ENCODE peak calls at places on chromosomes 6 and 20, in ten cellular contexts. Y is heart right ventricle; S is BE2C; K is sigmoid colon; W is IMR-90; D is suprapubic skin; F is CD8-positive, alpha-beta T cell; T is dorsolateral prefrontal cortex; O is fibroblast of lung; C is breast epithelium. N is an unnamed sample. For H3K27me3, the result is how much of the 10 kb centered on the place peaks cover.

GRCh38 chr20:11080010-11080409 is 406.2 kb upstream of the JAG1 start:
- DNase-seq in K (no peak), C (no peak), D (no peak), Y (no peak), W (peak), O (no peak), F (no peak), S (no peak), T (no peak), N (no peak)

GRCh38 chr20:56773731-56774130 is 144.6 kb downstream of the TFAP2C start:
- DNase-seq in C (no peak), K (no peak), W (no peak), D (no peak), Y (no peak), O (no peak), T (no peak), S (no peak), F (no peak), N (no peak)

GRCh38 chr20:45779011-45779915 is 12.4 kb downstream of the WFDC3 start:
- DNase-seq in S (no peak), O (peak), C (peak), F (no peak), Y (peak), W (peak), T (peak), D (peak), K (peak), N (no peak)

GRCh38 chr20:53815509-53815908 is 221.9 kb upstream of the ZNF217 start:
- DNase-seq in S (no peak), D (no peak), F (no peak), O (no peak), T (no peak), Y (no peak), C (no peak), K (no peak), W (no peak), N (no peak)

GRCh38 chr20:18543216-18543615 is 24.0 kb upstream of the SMIM26 start:
- DNase-seq in S (no peak), D (no peak), Y (no peak), F (no peak), W (no peak), C (no peak), T (no peak), O (no peak), K (no peak), N (no peak)

GRCh38 chr6:106666290-106667021 is 37.1 kb downstream of the QRSL1 start:
- DNase-seq in F (no peak), K (no peak), Y (no peak), O (no peak), S (no peak), W (no peak), D (no peak), T (no peak), C (no peak), N (peak)

GRCh38 chr20:32686530-32687179 is 12.9 kb upstream of the C20orf203 start:
- DNase-seq in F (no peak), D (no peak), K (no peak), Y (no peak), O (no peak), T (no peak), C (no peak), S (no peak), W (no peak), N (no peak)

GRCh38 chr20:20096421-20096820 is 44.1 kb downstream of the CFAP61 start:
- DNase-seq in D (peak), C (no peak), F (no peak), K (no peak), T (no peak), S (no peak), W (no peak), O (no peak), Y (no peak), N (no peak)

GRCh38 chr6:100304575-100304974 is 160.1 kb downstream of the SIM1 start:
- DNase-seq in F (no peak), S (no peak), K (no peak), C (no peak), Y (no peak), O (no peak), D (no peak), T (no peak), W (no peak), N (no peak)

GRCh38 chr20:34579936-34580587 is 21.5 kb downstream of the MAP1LC3A start:
- DNase-seq in O (no peak), W (peak), D (no peak), C (no peak), F (no peak), S (no peak), T (no peak), Y (no peak), K (no peak), N (peak)

GRCh38 chr6:123777554-123777953 is 26.1 kb upstream of the NKAIN2 start:
- DNase-seq in S (no peak), W (peak), C (no peak), O (peak), D (no peak), F (no peak), T (no peak), Y (no peak), K (no peak), N (no peak)

GRCh38 chr6:63734923-63735322 is 99.3 kb downstream of the PHF3 start:
- DNase-seq in S (no peak), F (no peak), Y (no peak), O (no peak), W (no peak), D (no peak), K (no peak), C (no peak), T (no peak), N (no peak)

GRCh38 chr6:39824030-39824926 is 32.1 kb downstream of the DAAM2 start:
- DNase-seq in K (no peak), T (no peak), Y (no peak), F (no peak), D (no peak), C (no peak), S (no peak), W (no peak), O (no peak), N (no peak)

GRCh38 chr6:109296305-109296915 is 85.9 kb downstream of the CD164 start:
- DNase-seq in W (no peak), T (no peak), Y (no peak), S (no peak), O (no peak), F (no peak), D (no peak), C (no peak), K (no peak), N (no peak)

GRCh38 chr6:36852481-36853147 is 13.4 kb upstream of the CPNE5 start:
- DNase-seq in Y (no peak), T (no peak), K (no peak), W (peak), F (no peak), C (no peak), O (peak), D (peak), S (peak), N (no peak)

GRCh38 chr6:111204881-111205280 is 117.6 kb downstream of the SLC16A10 start:
- DNase-seq in K (no peak), D (no peak), S (no peak), Y (no peak), O (no peak), F (no peak), C (no peak), W (no peak), T (no peak), N (no peak)

GRCh38 chr6:118551063-118551672 is 3.1 kb downstream of the PLN start:
- DNase-seq in F (no peak), K (no peak), C (no peak), W (peak), O (peak), S (no peak), Y (no peak), T (no peak), D (no peak), N (peak)

GRCh38 chr6:34791164-34791841 is 580 bp upstream of the BLTP3A start:
- DNase-seq in T (peak), C (no peak), D (peak), K (peak), S (peak), O (peak), Y (peak), F (peak), W (peak), N (no peak)

GRCh38 chr20:13990465-13990864 is at the start of gene SEL1L2:
- DNase-seq in S (peak), Y (no peak), O (no peak), D (no peak), C (no peak), F (no peak), T (no peak), W (no peak), K (no peak), N (no peak)

GRCh38 chr6:52392944-52393343 is 27.2 kb upstream of the EFHC1 start:
- DNase-seq in Y (no peak), T (no peak), C (no peak), D (no peak), W (peak), O (peak), F (no peak), S (no peak), K (no peak), N (no peak)

GRCh38 chr6:56595490-56596122 is 47.1 kb downstream of the DST start:
- DNase-seq in O (peak), S (peak), T (no peak), C (no peak), W (peak), D (no peak), K (no peak), Y (peak), F (peak), N (peak)

GRCh38 chr20:56953055-56953586 is 313.3 kb downstream of the BMP7 start:
- DNase-seq in S (no peak), K (no peak), C (no peak), D (no peak), T (no peak), O (no peak), Y (no peak), W (no peak), F (no peak), N (no peak)

GRCh38 chr6:34143884-34144580 is 1.9 kb downstream of the GRM4 start:
- DNase-seq in O (no peak), T (peak), C (no peak), K (no peak), W (no peak), Y (no peak), F (peak), S (peak), D (no peak), N (no peak)

GRCh38 chr20:18496042-18496441 is 983 bp downstream of the RBBP9 start:
- DNase-seq in K (no peak), C (no peak), O (no peak), Y (no peak), F (no peak), W (no peak), D (no peak), S (no peak), T (no peak), N (no peak)

GRCh38 chr20:47438464-47439381 is 63.0 kb upstream of the NCOA3 start:
- DNase-seq in W (no peak), C (no peak), K (no peak), T (no peak), D (no peak), Y (peak), S (peak), F (no peak), O (no peak), N (peak)

GRCh38 chr6:42523158-42523814 is 40.5 kb upstream of the UBR2 start:
- DNase-seq in Y (no peak), W (peak), C (no peak), S (no peak), F (no peak), K (no peak), O (no peak), D (no peak), T (no peak), N (no peak)

GRCh38 chr6:12363651-12364381 is 73.7 kb downstream of the EDN1 start:
- DNase-seq in T (no peak), D (no peak), C (no peak), O (no peak), W (no peak), K (no peak), Y (no peak), F (no peak), S (no peak), N (peak)

GRCh38 chr20:47352332-47353223 is 3.9 kb downstream of the ZMYND8 start:
- DNase-seq in T (peak), S (no peak), Y (peak), O (no peak), W (no peak), K (no peak), F (no peak), C (no peak), D (no peak), N (peak)

GRCh38 chr6:113588646-113589045 is 268.5 kb upstream of the MARCKS start:
- DNase-seq in C (no peak), Y (no peak), F (no peak), O (no peak), W (no peak), T (no peak), K (no peak), D (no peak), S (no peak), N (no peak)

GRCh38 chr6:91572855-91573254 is 986.0 kb upstream of the MAP3K7 start:
- DNase-seq in T (no peak), C (no peak), O (no peak), W (no peak), Y (no peak), K (no peak), F (no peak), S (no peak), D (no peak), N (no peak)

GRCh38 chr6:88848870-88849269 is 114.5 kb downstream of the RNGTT start:
- DNase-seq in Y (no peak), D (no peak), S (peak), O (no peak), F (no peak), C (no peak), T (no peak), W (no peak), K (no peak), N (no peak)

GRCh38 chr20:62320581-62321354 is 18.0 kb downstream of the ADRM1 start:
- DNase-seq in K (no peak), F (no peak), T (no peak), S (peak), O (no peak), D (no peak), Y (no peak), C (no peak), W (no peak), N (no peak)

GRCh38 chr6:42981866-42982265 is 2.5 kb upstream of the PPP2R5D start:
- DNase-seq in K (no peak), D (no peak), Y (no peak), C (no peak), F (no peak), S (no peak), T (no peak), O (no peak), W (no peak), N (no peak)

GRCh38 chr20:36802326-36803223 is 29.0 kb upstream of the DSN1 start:
- DNase-seq in C (no peak), Y (no peak), D (no peak), O (peak), W (peak), K (no peak), T (no peak), F (no peak), S (no peak), N (no peak)

GRCh38 chr6:16481680-16482079 is 243.3 kb downstream of the GMPR start:
- DNase-seq in W (no peak), S (no peak), Y (no peak), C (no peak), O (no peak), F (peak), D (no peak), T (no peak), K (no peak), N (peak)

GRCh38 chr6:2792330-2792729 is 27.1 kb downstream of the WRNIP1 start:
- DNase-seq in F (no peak), K (no peak), T (no peak), S (no peak), C (no peak), O (no peak), W (peak), Y (no peak), D (no peak), N (no peak)

GRCh38 chr6:79250107-79250514 is 15.6 kb upstream of the HMGN3 start:
- DNase-seq in K (no peak), O (no peak), S (no peak), W (no peak), D (no peak), Y (no peak), F (no peak), T (no peak), C (no peak), N (peak)
- TF ChIP-seq CTCF in K (no peak), O (no peak), S (peak), W (peak), D (no peak), Y (peak), F (no peak), T (peak), C (no peak), N (peak)

DNA sequence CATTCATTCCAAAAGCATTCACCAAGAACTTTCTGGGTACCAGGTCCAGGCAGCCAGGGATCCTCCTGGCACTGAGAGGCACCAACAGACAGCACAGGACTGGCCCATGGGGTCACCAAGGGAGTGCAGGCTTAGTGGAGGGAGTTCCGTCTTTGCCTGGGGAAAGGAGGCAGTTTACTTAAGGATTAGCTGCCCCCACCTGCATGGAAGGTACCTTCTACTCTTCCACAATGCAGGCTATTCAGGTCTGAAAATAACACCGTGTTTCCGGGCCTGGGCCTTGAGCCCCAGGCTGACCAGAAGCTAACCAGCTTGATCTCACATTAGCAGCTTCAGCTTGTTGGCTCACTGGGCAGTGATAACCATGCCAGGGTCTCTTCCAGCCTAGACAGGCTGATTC is 199.4 kb downstream of the FOXA2 start:
- DNase-seq in S (no peak), D (no peak), W (no peak), Y (no peak), F (no peak), O (no peak), K (no peak), C (no peak), T (no peak), N (no peak)
- H3K4me3 ChIP-seq in S (no peak), D (no peak), W (no peak), Y (no peak), F (no peak), O (no peak), K (no peak), C (no peak), T (no peak), N (no peak)

GRCh38 chr6:137490961-137491360 is 3.2 kb downstream of the OLIG3 start:
- DNase-seq in K (no peak), C (no peak), S (no peak), Y (no peak), W (no peak), O (no peak), F (no peak), D (no peak), T (no peak), N (no peak)

GRCh38 chr6:137488736-137489409 is 5.3 kb downstream of the OLIG3 start:
- DNase-seq in S (no peak), W (no peak), D (no peak), C (no peak), T (no peak), Y (no peak), K (peak), F (no peak), O (no peak), N (no peak)

GRCh38 chr6:137487947-137488735 is 6.1 kb downstream of the OLIG3 start:
- DNase-seq in F (peak), O (no peak), C (no peak), T (no peak), K (no peak), S (no peak), W (no peak), Y (no peak), D (no peak), N (peak)

GRCh38 chr6:137490506-137490905 is 3.7 kb downstream of the OLIG3 start:
- DNase-seq in W (no peak), S (no peak), T (no peak), O (no peak), D (no peak), F (no peak), Y (no peak), C (no peak), K (no peak), N (no peak)

GRCh38 chr6:137489410-137490371 is 4.5 kb downstream of the OLIG3 start:
- DNase-seq in W (no peak), S (no peak), F (no peak), T (no peak), D (no peak), C (no peak), K (no peak), O (peak), Y (no peak), N (no peak)
- H3K27me3 ChIP-seq in W (half or more), S (half or more), F (half or more), T (half or more), D (half or more), C (half or more), K (half or more), O (half or more), Y (half or more), N (under half)

DNA sequence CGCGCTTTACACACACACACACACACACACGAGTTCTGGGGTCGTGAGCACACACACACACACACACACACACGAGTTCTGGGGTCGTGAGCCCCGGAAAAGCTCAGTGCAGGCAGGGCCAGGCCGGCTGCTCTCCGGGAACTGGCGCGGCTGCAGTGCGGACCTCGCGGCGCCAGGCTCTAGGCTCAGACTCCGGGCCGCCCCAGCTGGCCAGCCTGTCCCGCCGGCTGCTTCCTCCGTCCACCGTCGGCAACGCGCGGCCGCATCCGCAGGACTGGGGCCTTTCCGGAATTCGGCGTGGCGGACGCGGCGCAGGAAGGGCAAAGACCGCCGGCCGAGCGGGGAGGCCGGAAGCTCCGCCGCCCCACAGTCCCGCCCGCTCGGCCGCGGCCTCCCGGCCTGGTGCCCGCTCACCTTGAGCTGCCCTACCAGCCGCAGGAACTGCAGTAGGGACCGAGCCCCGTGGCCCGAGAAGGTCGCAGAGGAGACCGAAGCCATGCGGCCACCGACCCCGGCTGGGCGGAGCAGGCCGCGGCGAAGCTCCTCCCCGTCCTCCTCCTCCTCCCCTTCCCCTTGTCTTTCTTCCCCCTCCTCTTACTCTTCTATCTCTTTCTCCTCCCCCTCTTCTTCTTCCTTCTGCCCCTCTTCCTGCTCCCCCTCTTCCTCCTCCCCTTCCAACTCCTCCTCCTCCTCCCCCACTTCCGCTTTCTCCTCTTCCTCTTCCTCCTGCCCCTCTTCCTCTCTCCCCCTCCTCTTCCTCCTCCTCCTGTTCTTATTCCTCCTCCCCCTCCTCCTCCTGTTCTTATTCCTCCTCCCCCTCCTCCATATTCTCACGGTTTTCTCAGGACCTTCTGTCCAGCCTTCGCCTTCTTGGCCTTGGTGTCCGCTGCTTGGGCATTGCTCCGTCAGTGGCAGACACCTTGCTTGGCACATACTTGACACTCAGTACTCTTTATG is at the start of gene HDDC2:
- DNase-seq in K (peak), Y (peak), T (peak), D (peak), O (peak), S (peak), W (peak), F (peak), C (peak), N (peak)
- TF ChIP-seq CTCF in K (no peak), Y (no peak), T (no peak), D (no peak), O (no peak), S (no peak), W (no peak), F (no peak), C (no peak), N (no peak)

DNA sequence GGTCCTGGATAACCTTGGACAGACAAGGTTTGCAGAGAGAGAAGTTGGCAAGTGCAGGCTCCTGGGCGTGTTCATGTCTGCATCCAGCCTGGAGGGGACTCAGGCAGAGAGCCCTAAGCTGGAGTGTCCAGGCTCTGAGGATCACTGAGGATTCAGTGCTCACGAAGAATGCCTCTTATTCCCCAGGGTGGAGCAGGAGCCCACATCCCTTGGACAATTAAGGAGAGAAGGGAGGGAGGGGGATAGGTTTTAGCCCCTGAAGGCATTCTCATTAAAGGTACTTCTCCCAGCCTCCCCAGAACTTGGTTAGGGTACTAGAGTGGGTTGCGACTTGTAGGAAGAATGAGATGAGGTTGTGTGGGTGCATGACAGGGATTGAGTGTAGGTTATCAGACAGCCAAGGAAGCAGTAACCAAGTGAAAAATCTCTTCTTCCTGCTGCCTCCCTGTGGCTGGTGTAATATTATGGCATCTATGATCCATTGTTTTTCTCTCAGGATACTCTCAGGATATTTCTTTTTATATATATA is 680 bp downstream of the HLA-DPB1 start:
- DNase-seq in S (no peak), K (no peak), Y (no peak), W (no peak), O (no peak), C (no peak), T (no peak), D (no peak), F (no peak), N (no peak)
- H3K4me3 ChIP-seq in S (no peak), K (no peak), Y (peak), W (no peak), O (no peak), C (peak), T (no peak), D (peak), F (peak), N (peak)

GRCh38 chr6:151911401-151911800 is 103.9 kb downstream of the ESR1 start:
- DNase-seq in F (no peak), S (no peak), Y (no peak), O (no peak), T (no peak), W (no peak), K (no peak), C (no peak), D (no peak), N (no peak)
- H3K27me3 ChIP-seq in F (under half), S (under half), Y (under half), O (under half), T (under half), W (under half), K (under half), C (under half), D (under half), N (under half)

N was measured in GM06990.